ENCODE peak calls at places on chromosomes 1 and 21, in eight cellular contexts. One of them, this sample, is unnamed.

GRCh38 chr1:15219280-15220023 is 27.6 kb upstream of the FHAD1 start:
- DNase-seq in HT1080: no peak
- DNase-seq in SHP77: no peak
- DNase-seq in amygdala: no peak
- DNase-seq in testis: no peak
- DNase-seq in stimulated activated CD8-positive, alpha-beta memory T cell treated with anti-CD3 and anti-CD28 coated beads, Interleukin-4, amount 100 ng/mL, for 4 hours: no peak
- DNase-seq in NCI-H774: no peak
- DNase-seq in AG08395: no peak
- DNase-seq in this sample: no peak

GRCh38 chr1:107609808-107610207 is 355.2 kb downstream of the VAV3 start:
- DNase-seq in AG08395: no peak
- DNase-seq in NCI-H774: no peak
- DNase-seq in HT1080: no peak
- DNase-seq in stimulated activated CD8-positive, alpha-beta memory T cell treated with anti-CD3 and anti-CD28 coated beads, Interleukin-4, amount 100 ng/mL, for 4 hours: no peak
- DNase-seq in testis: no peak
- DNase-seq in amygdala: no peak
- DNase-seq in SHP77: no peak
- DNase-seq in this sample: no peak

GRCh38 chr1:66022904-66023620 is 230.4 kb downstream of the PDE4B start:
- DNase-seq in amygdala: no peak
- DNase-seq in AG08395: no peak
- DNase-seq in SHP77: no peak
- DNase-seq in HT1080: no peak
- DNase-seq in stimulated activated CD8-positive, alpha-beta memory T cell treated with anti-CD3 and anti-CD28 coated beads, Interleukin-4, amount 100 ng/mL, for 4 hours: no peak
- DNase-seq in NCI-H774: no peak
- DNase-seq in testis: no peak
- DNase-seq in this sample: no peak

GRCh38 chr1:65813956-65814355 is 21.3 kb downstream of the PDE4B start:
- DNase-seq in HT1080: no peak
- DNase-seq in NCI-H774: peak; percentile 63
- DNase-seq in AG08395: no peak
- DNase-seq in testis: no peak
- DNase-seq in SHP77: peak; percentile 88
- DNase-seq in amygdala: no peak
- DNase-seq in stimulated activated CD8-positive, alpha-beta memory T cell treated with anti-CD3 and anti-CD28 coated beads, Interleukin-4, amount 100 ng/mL, for 4 hours: no peak
- DNase-seq in this sample: no peak

GRCh38 chr1:222073307-222073995 is 331.6 kb upstream of the DUSP10 start:
- DNase-seq in amygdala: no peak
- DNase-seq in testis: no peak
- DNase-seq in AG08395: peak; percentile 85
- DNase-seq in stimulated activated CD8-positive, alpha-beta memory T cell treated with anti-CD3 and anti-CD28 coated beads, Interleukin-4, amount 100 ng/mL, for 4 hours: no peak
- DNase-seq in HT1080: peak; percentile 77
- DNase-seq in NCI-H774: no peak
- DNase-seq in SHP77: no peak
- DNase-seq in this sample: no peak

GRCh38 chr1:198444792-198445191 is 95.7 kb downstream of the ATP6V1G3 start:
- DNase-seq in testis: no peak
- DNase-seq in amygdala: no peak
- DNase-seq in SHP77: no peak
- DNase-seq in HT1080: no peak
- DNase-seq in AG08395: peak; percentile 33
- DNase-seq in stimulated activated CD8-positive, alpha-beta memory T cell treated with anti-CD3 and anti-CD28 coated beads, Interleukin-4, amount 100 ng/mL, for 4 hours: no peak
- DNase-seq in NCI-H774: no peak
- DNase-seq in this sample: no peak

GRCh38 chr1:183002797-183003594 is 20.2 kb upstream of the LAMC1 start:
- DNase-seq in amygdala: no peak
- DNase-seq in testis: no peak
- DNase-seq in SHP77: no peak
- DNase-seq in NCI-H774: peak; percentile 9
- DNase-seq in stimulated activated CD8-positive, alpha-beta memory T cell treated with anti-CD3 and anti-CD28 coated beads, Interleukin-4, amount 100 ng/mL, for 4 hours: no peak
- DNase-seq in HT1080: no peak
- DNase-seq in AG08395: peak; percentile 43
- DNase-seq in this sample: no peak

GRCh38 chr21:42097860-42098259 is 26.7 kb downstream of the UMODL1 start:
- DNase-seq in HT1080: peak; percentile 96
- DNase-seq in stimulated activated CD8-positive, alpha-beta memory T cell treated with anti-CD3 and anti-CD28 coated beads, Interleukin-4, amount 100 ng/mL, for 4 hours: no peak
- DNase-seq in testis: no peak
- DNase-seq in amygdala: no peak
- DNase-seq in NCI-H774: peak; percentile 27
- DNase-seq in SHP77: peak; percentile 72
- DNase-seq in AG08395: peak; percentile 97
- DNase-seq in this sample: peak; percentile 69

GRCh38 chr1:231686384-231686783 is 59.8 kb downstream of the DISC1 start:
- DNase-seq in AG08395: no peak
- DNase-seq in SHP77: no peak
- DNase-seq in HT1080: no peak
- DNase-seq in stimulated activated CD8-positive, alpha-beta memory T cell treated with anti-CD3 and anti-CD28 coated beads, Interleukin-4, amount 100 ng/mL, for 4 hours: no peak
- DNase-seq in testis: no peak
- DNase-seq in amygdala: no peak
- DNase-seq in NCI-H774: no peak
- DNase-seq in this sample: no peak

GRCh38 chr1:17893891-17894631 is 138.9 kb downstream of the ACTL8 start:
- DNase-seq in AG08395: no peak
- DNase-seq in testis: no peak
- DNase-seq in HT1080: peak; percentile 6
- DNase-seq in SHP77: no peak
- DNase-seq in stimulated activated CD8-positive, alpha-beta memory T cell treated with anti-CD3 and anti-CD28 coated beads, Interleukin-4, amount 100 ng/mL, for 4 hours: no peak
- DNase-seq in NCI-H774: no peak
- DNase-seq in amygdala: no peak
- DNase-seq in this sample: no peak

GRCh38 chr1:93979718-93980319 is 70.6 kb upstream of the GCLM start:
- DNase-seq in SHP77: peak; percentile 93
- DNase-seq in NCI-H774: peak; percentile 42
- DNase-seq in amygdala: no peak
- DNase-seq in testis: peak; percentile 65
- DNase-seq in HT1080: no peak
- DNase-seq in AG08395: peak; percentile 68
- DNase-seq in stimulated activated CD8-positive, alpha-beta memory T cell treated with anti-CD3 and anti-CD28 coated beads, Interleukin-4, amount 100 ng/mL, for 4 hours: no peak
- DNase-seq in this sample: no peak

GRCh38 chr1:220880726-220881506 is 1.7 kb downstream of the HLX start:
- DNase-seq in SHP77: no peak
- DNase-seq in AG08395: no peak
- DNase-seq in NCI-H774: no peak
- DNase-seq in testis: no peak
- DNase-seq in amygdala: no peak
- DNase-seq in stimulated activated CD8-positive, alpha-beta memory T cell treated with anti-CD3 and anti-CD28 coated beads, Interleukin-4, amount 100 ng/mL, for 4 hours: no peak
- DNase-seq in HT1080: no peak
- DNase-seq in this sample: peak; percentile 81

GRCh38 chr21:45050361-45050785 is 24.0 kb upstream of the ADARB1 start:
- DNase-seq in stimulated activated CD8-positive, alpha-beta memory T cell treated with anti-CD3 and anti-CD28 coated beads, Interleukin-4, amount 100 ng/mL, for 4 hours: no peak
- DNase-seq in testis: no peak
- DNase-seq in HT1080: no peak
- DNase-seq in SHP77: no peak
- DNase-seq in amygdala: no peak
- DNase-seq in NCI-H774: no peak
- DNase-seq in AG08395: no peak
- DNase-seq in this sample: no peak

GRCh38 chr1:150628766-150629114 is 672 bp downstream of the ENSA start:
- DNase-seq in stimulated activated CD8-positive, alpha-beta memory T cell treated with anti-CD3 and anti-CD28 coated beads, Interleukin-4, amount 100 ng/mL, for 4 hours: no peak
- DNase-seq in amygdala: no peak
- DNase-seq in AG08395: no peak
- DNase-seq in SHP77: no peak
- DNase-seq in HT1080: no peak
- DNase-seq in testis: no peak
- DNase-seq in NCI-H774: no peak
- DNase-seq in this sample: no peak

GRCh38 chr21:26982767-26983166 is 15.9 kb upstream of the ADAMTS5 start:
- DNase-seq in HT1080: peak; percentile 70
- DNase-seq in SHP77: no peak
- DNase-seq in testis: no peak
- DNase-seq in amygdala: no peak
- DNase-seq in AG08395: peak; percentile 11
- DNase-seq in stimulated activated CD8-positive, alpha-beta memory T cell treated with anti-CD3 and anti-CD28 coated beads, Interleukin-4, amount 100 ng/mL, for 4 hours: no peak
- DNase-seq in NCI-H774: no peak
- DNase-seq in this sample: no peak

GRCh38 chr1:100583827-100584226 is 45.9 kb downstream of the GPR88 start:
- DNase-seq in testis: no peak
- DNase-seq in SHP77: no peak
- DNase-seq in AG08395: no peak
- DNase-seq in HT1080: no peak
- DNase-seq in amygdala: no peak
- DNase-seq in NCI-H774: no peak
- DNase-seq in stimulated activated CD8-positive, alpha-beta memory T cell treated with anti-CD3 and anti-CD28 coated beads, Interleukin-4, amount 100 ng/mL, for 4 hours: no peak
- DNase-seq in this sample: no peak

GRCh38 chr1:159752135-159752580 is 28.6 kb upstream of the DUSP23 start:
- DNase-seq in AG08395: peak; percentile 36
- DNase-seq in NCI-H774: no peak
- DNase-seq in SHP77: no peak
- DNase-seq in HT1080: peak; percentile 39
- DNase-seq in amygdala: no peak
- DNase-seq in testis: no peak
- DNase-seq in stimulated activated CD8-positive, alpha-beta memory T cell treated with anti-CD3 and anti-CD28 coated beads, Interleukin-4, amount 100 ng/mL, for 4 hours: no peak
- DNase-seq in this sample: peak; percentile 91

GRCh38 chr21:45318556-45319341 is 31.1 kb upstream of the POFUT2 start:
- DNase-seq in stimulated activated CD8-positive, alpha-beta memory T cell treated with anti-CD3 and anti-CD28 coated beads, Interleukin-4, amount 100 ng/mL, for 4 hours: no peak
- DNase-seq in amygdala: no peak
- DNase-seq in SHP77: no peak
- DNase-seq in HT1080: no peak
- DNase-seq in NCI-H774: no peak
- DNase-seq in testis: no peak
- DNase-seq in AG08395: peak; percentile 52
- DNase-seq in this sample: peak; percentile 87

GRCh38 chr21:34337741-34338140 is 26.1 kb upstream of the KCNE2 start:
- DNase-seq in SHP77: no peak
- DNase-seq in stimulated activated CD8-positive, alpha-beta memory T cell treated with anti-CD3 and anti-CD28 coated beads, Interleukin-4, amount 100 ng/mL, for 4 hours: no peak
- DNase-seq in NCI-H774: no peak
- DNase-seq in HT1080: no peak
- DNase-seq in amygdala: no peak
- DNase-seq in testis: no peak
- DNase-seq in AG08395: no peak
- DNase-seq in this sample: no peak

GRCh38 chr1:103525114-103525606 is 339 bp upstream of the RNPC3 start:
- DNase-seq in AG08395: peak; percentile 67
- DNase-seq in amygdala: no peak
- DNase-seq in SHP77: peak; percentile 60
- DNase-seq in NCI-H774: peak; percentile 26
- DNase-seq in HT1080: peak; percentile 22
- DNase-seq in testis: no peak
- DNase-seq in stimulated activated CD8-positive, alpha-beta memory T cell treated with anti-CD3 and anti-CD28 coated beads, Interleukin-4, amount 100 ng/mL, for 4 hours: no peak
- DNase-seq in this sample: no peak

GRCh38 chr1:182259229-182259872 is 132.2 kb downstream of the GLUL start:
- DNase-seq in HT1080: peak; percentile 79
- DNase-seq in testis: peak; percentile 73
- DNase-seq in stimulated activated CD8-positive, alpha-beta memory T cell treated with anti-CD3 and anti-CD28 coated beads, Interleukin-4, amount 100 ng/mL, for 4 hours: peak; percentile 15
- DNase-seq in AG08395: peak; percentile 79
- DNase-seq in SHP77: no peak
- DNase-seq in amygdala: no peak
- DNase-seq in NCI-H774: no peak
- DNase-seq in this sample: peak; percentile 68

GRCh38 chr1:22652457-22652856 is 579 bp upstream of the C1QB start:
- DNase-seq in stimulated activated CD8-positive, alpha-beta memory T cell treated with anti-CD3 and anti-CD28 coated beads, Interleukin-4, amount 100 ng/mL, for 4 hours: no peak
- DNase-seq in HT1080: no peak
- DNase-seq in amygdala: no peak
- DNase-seq in SHP77: no peak
- DNase-seq in AG08395: no peak
- DNase-seq in NCI-H774: no peak
- DNase-seq in testis: no peak
- DNase-seq in this sample: no peak

GRCh38 chr1:216183007-216183406 is 240.2 kb downstream of the USH2A start:
- DNase-seq in HT1080: peak; percentile 38
- DNase-seq in amygdala: no peak
- DNase-seq in stimulated activated CD8-positive, alpha-beta memory T cell treated with anti-CD3 and anti-CD28 coated beads, Interleukin-4, amount 100 ng/mL, for 4 hours: no peak
- DNase-seq in testis: no peak
- DNase-seq in SHP77: no peak
- DNase-seq in AG08395: no peak
- DNase-seq in NCI-H774: peak; percentile 28
- DNase-seq in this sample: no peak

GRCh38 chr1:29444782-29445325 is 208.5 kb downstream of the PTPRU start:
- DNase-seq in SHP77: no peak
- DNase-seq in HT1080: no peak
- DNase-seq in stimulated activated CD8-positive, alpha-beta memory T cell treated with anti-CD3 and anti-CD28 coated beads, Interleukin-4, amount 100 ng/mL, for 4 hours: no peak
- DNase-seq in amygdala: no peak
- DNase-seq in NCI-H774: no peak
- DNase-seq in testis: no peak
- DNase-seq in AG08395: no peak
- DNase-seq in this sample: no peak

GRCh38 chr1:23466423-23466989 is 17.5 kb downstream of the ASAP3 start:
- DNase-seq in testis: no peak
- DNase-seq in SHP77: no peak
- DNase-seq in amygdala: peak; percentile 18
- DNase-seq in stimulated activated CD8-positive, alpha-beta memory T cell treated with anti-CD3 and anti-CD28 coated beads, Interleukin-4, amount 100 ng/mL, for 4 hours: no peak
- DNase-seq in AG08395: no peak
- DNase-seq in HT1080: no peak
- DNase-seq in NCI-H774: no peak
- DNase-seq in this sample: no peak

GRCh38 chr1:75136158-75136815 is 2.1 kb downstream of the LHX8 start:
- DNase-seq in AG08395: no peak
- DNase-seq in testis: no peak
- DNase-seq in NCI-H774: no peak
- DNase-seq in amygdala: no peak
- DNase-seq in SHP77: no peak
- DNase-seq in HT1080: no peak
- DNase-seq in stimulated activated CD8-positive, alpha-beta memory T cell treated with anti-CD3 and anti-CD28 coated beads, Interleukin-4, amount 100 ng/mL, for 4 hours: no peak
- DNase-seq in this sample: no peak

GRCh38 chr21:42209801-42210479 is 9.0 kb upstream of the ABCG1 start:
- DNase-seq in amygdala: no peak
- DNase-seq in HT1080: peak; percentile 37
- DNase-seq in AG08395: no peak
- DNase-seq in stimulated activated CD8-positive, alpha-beta memory T cell treated with anti-CD3 and anti-CD28 coated beads, Interleukin-4, amount 100 ng/mL, for 4 hours: no peak
- DNase-seq in NCI-H774: no peak
- DNase-seq in SHP77: no peak
- DNase-seq in testis: no peak
- DNase-seq in this sample: no peak

GRCh38 chr1:86774305-86775304 is 70.2 kb downstream of the SH3GLB1 start:
- DNase-seq in AG08395: peak; percentile 72
- DNase-seq in SHP77: peak; percentile 83
- DNase-seq in testis: peak; percentile 83
- DNase-seq in stimulated activated CD8-positive, alpha-beta memory T cell treated with anti-CD3 and anti-CD28 coated beads, Interleukin-4, amount 100 ng/mL, for 4 hours: peak; percentile 35
- DNase-seq in amygdala: no peak
- DNase-seq in HT1080: peak; percentile 91
- DNase-seq in NCI-H774: peak; percentile 62
- DNase-seq in this sample: peak; percentile 84

GRCh38 chr1:110159160-110159559 is 8.9 kb downstream of the SLC6A17 start:
- DNase-seq in SHP77: no peak
- DNase-seq in stimulated activated CD8-positive, alpha-beta memory T cell treated with anti-CD3 and anti-CD28 coated beads, Interleukin-4, amount 100 ng/mL, for 4 hours: no peak
- DNase-seq in NCI-H774: no peak
- DNase-seq in amygdala: no peak
- DNase-seq in testis: no peak
- DNase-seq in AG08395: no peak
- DNase-seq in HT1080: no peak
- DNase-seq in this sample: no peak

GRCh38 chr1:84853743-84854721 is 39.0 kb downstream of the LPAR3 start:
- DNase-seq in NCI-H774: no peak
- DNase-seq in stimulated activated CD8-positive, alpha-beta memory T cell treated with anti-CD3 and anti-CD28 coated beads, Interleukin-4, amount 100 ng/mL, for 4 hours: no peak
- DNase-seq in HT1080: peak; percentile 98
- DNase-seq in testis: no peak
- DNase-seq in amygdala: no peak
- DNase-seq in SHP77: no peak
- DNase-seq in AG08395: peak; percentile 41
- DNase-seq in this sample: no peak